ENCODE peak calls at places on chromosomes 5 and 9, in four cellular contexts. U is natural killer cell, B is foreskin keratinocyte, F is aorta. G is an unnamed sample.

GRCh38 chr9:127083598-127083997 is 38.8 kb downstream of the ANGPTL2 start:
- ATAC-seq in B (no peak), F (no peak), U (no peak), G (no peak)

GRCh38 chr9:15484802-15485201 is 26.0 kb downstream of the PSIP1 start:
- ATAC-seq in B (no peak), F (no peak), U (no peak), G (peak; percentile 88)

GRCh38 chr5:79111960-79112702 is 522 bp downstream of the BHMT start:
- ATAC-seq in B (peak; percentile 48), U (no peak), F (peak; percentile 48), G (no peak)

GRCh38 chr9:109907400-109907799 is 127.4 kb downstream of the PALM2AKAP2 start:
- ATAC-seq in B (no peak), U (no peak), F (peak; percentile 76), G (no peak)

GRCh38 chr5:14937277-14937676 is 65.7 kb upstream of the ANKH start:
- ATAC-seq in U (no peak), B (no peak), F (no peak), G (no peak)

GRCh38 chr5:141889282-141889871 is 11.2 kb upstream of the PCDH1 start:
- ATAC-seq in F (no peak), U (no peak), B (no peak), G (no peak)

GRCh38 chr5:154345255-154345952 is 100.4 kb upstream of the SAP30L start:
- ATAC-seq in U (no peak), B (no peak), F (no peak), G (peak; percentile 32)

GRCh38 chr9:71177901-71178300 is 56.5 kb upstream of the TRPM3 start:
- ATAC-seq in B (no peak), F (no peak), U (no peak), G (no peak)

GRCh38 chr9:111842313-111842712 is 47.6 kb upstream of the SHOC1 start:
- ATAC-seq in U (no peak), B (no peak), F (no peak), G (no peak)

GRCh38 chr5:175487514-175488222 is 9.3 kb downstream of the SFXN1 start:
- ATAC-seq in F (no peak), U (no peak), B (no peak), G (no peak)

GRCh38 chr5:81068063-81068462 is 107.9 kb downstream of the RASGRF2 start:
- ATAC-seq in F (no peak), U (no peak), B (no peak), G (no peak)

GRCh38 chr5:76867827-76868693 is 18.2 kb downstream of the S100Z start:
- ATAC-seq in U (peak; percentile 88), F (peak; percentile 69), B (peak; percentile 87), G (peak; percentile 60)

GRCh38 chr5:42522783-42523182 is 99.5 kb downstream of the GHR start:
- ATAC-seq in B (no peak), U (no peak), F (no peak), G (no peak)

GRCh38 chr5:109045710-109046109 is 298.0 kb downstream of the FER start:
- ATAC-seq in B (no peak), U (no peak), F (no peak), G (no peak)

GRCh38 chr9:93708987-93709302 is 132.6 kb downstream of the PHF2 start:
- ATAC-seq in F (no peak), U (no peak), B (no peak), G (no peak)

GRCh38 chr9:89387970-89388867 is 69.9 kb downstream of the SECISBP2 start:
- ATAC-seq in U (peak; percentile 52), F (peak; percentile 87), B (no peak), G (no peak)

GRCh38 chr9:123715258-123715657 is 214.7 kb downstream of the DENND1A start:
- ATAC-seq in B (no peak), U (no peak), F (no peak), G (peak; percentile 67)

GRCh38 chr5:155027993-155028629 is 14.6 kb downstream of the KIF4B start:
- ATAC-seq in B (peak; percentile 75), U (no peak), F (no peak), G (no peak)

GRCh38 chr5:180376511-180376910 is 23.4 kb upstream of the GFPT2 start:
- ATAC-seq in F (no peak), U (no peak), B (no peak), G (no peak)

GRCh38 chr5:157113007-157113406 is 4.2 kb upstream of the HAVCR2 start:
- ATAC-seq in U (no peak), F (no peak), B (no peak), G (no peak)

GRCh38 chr9:33459115-33459514 is 11.7 kb upstream of the AQP3 start:
- ATAC-seq in F (no peak), U (no peak), B (no peak), G (no peak)

GRCh38 chr5:124935060-124935459 is 188.6 kb upstream of the ZNF608 start:
- ATAC-seq in U (peak; percentile 72), F (no peak), B (no peak), G (peak; percentile 28)

GRCh38 chr5:34563269-34563668 is 92.9 kb upstream of the RAI14 start:
- ATAC-seq in U (no peak), F (no peak), B (no peak), G (no peak)

GRCh38 chr9:131981116-131981847 is 98.4 kb downstream of the MED27 start:
- ATAC-seq in F (no peak), U (no peak), B (no peak), G (no peak)

GRCh38 chr5:16505140-16505891 is 39.7 kb upstream of the ZNF622 start:
- ATAC-seq in U (no peak), F (no peak), B (no peak), G (no peak)

GRCh38 chr5:176650354-176650884 is 3.1 kb downstream of the TSPAN17 start:
- ATAC-seq in F (no peak), B (no peak), U (no peak), G (no peak)

GRCh38 chr9:94783121-94783664 is 56.7 kb downstream of the AOPEP start:
- ATAC-seq in U (peak; percentile 69), B (peak; percentile 81), F (peak; percentile 88), G (peak; percentile 42)